ENCODE peak calls at places on chromosomes 5 and 9, in five cellular contexts. One of them, this sample, is unnamed. For H3K4me1, the result is how much of the 10 kb centered on the place peaks cover.

GRCh38 chr5:90645024-90645610 is 86.5 kb downstream of the ADGRV1 start:
- DNase-seq in A549: peak
- DNase-seq in tibial artery: no peak
- DNase-seq in ovary: no peak
- DNase-seq in CD4-positive, alpha-beta memory T cell: no peak
- DNase-seq in this sample: no peak

GRCh38 chr5:2891781-2892180 is 140.3 kb upstream of the IRX2 start:
- DNase-seq in A549: no peak
- DNase-seq in tibial artery: peak
- DNase-seq in ovary: no peak
- DNase-seq in CD4-positive, alpha-beta memory T cell: no peak
- DNase-seq in this sample: no peak

GRCh38 chr5:91189480-91190332 is 193.4 kb downstream of the ARRDC3 start:
- DNase-seq in A549: peak
- DNase-seq in tibial artery: no peak
- DNase-seq in ovary: peak
- DNase-seq in CD4-positive, alpha-beta memory T cell: peak
- DNase-seq in this sample: no peak

GRCh38 chr9:108569624-108570023 is 286.2 kb downstream of the ACTL7B start:
- DNase-seq in A549: peak
- DNase-seq in tibial artery: no peak
- DNase-seq in ovary: no peak
- DNase-seq in CD4-positive, alpha-beta memory T cell: no peak
- DNase-seq in this sample: no peak

GRCh38 chr9:122498883-122499288 is 11.7 kb upstream of the OR1J2 start:
- DNase-seq in A549: peak
- DNase-seq in tibial artery: no peak
- DNase-seq in ovary: no peak
- DNase-seq in CD4-positive, alpha-beta memory T cell: peak
- DNase-seq in this sample: no peak

GRCh38 chr9:124342946-124343485 is 72.2 kb downstream of the PSMB7 start:
- DNase-seq in A549: peak
- DNase-seq in tibial artery: peak
- DNase-seq in ovary: peak
- DNase-seq in CD4-positive, alpha-beta memory T cell: no peak
- DNase-seq in this sample: no peak

GRCh38 chr5:11062379-11062778 is 301.3 kb upstream of the DAP start:
- DNase-seq in A549: no peak
- DNase-seq in tibial artery: no peak
- DNase-seq in ovary: no peak
- DNase-seq in CD4-positive, alpha-beta memory T cell: no peak
- DNase-seq in this sample: no peak

GRCh38 chr9:124220551-124221451 is 36.9 kb upstream of the NEK6 start:
- DNase-seq in A549: peak
- DNase-seq in tibial artery: peak
- DNase-seq in ovary: no peak
- DNase-seq in CD4-positive, alpha-beta memory T cell: no peak
- DNase-seq in this sample: no peak

GRCh38 chr9:116987902-116988301 is 300.8 kb downstream of the TRIM32 start:
- DNase-seq in A549: no peak
- DNase-seq in tibial artery: no peak
- DNase-seq in ovary: no peak
- DNase-seq in CD4-positive, alpha-beta memory T cell: no peak
- DNase-seq in this sample: no peak

GRCh38 chr5:115453391-115454095 is 91.0 kb downstream of the FEM1C start:
- DNase-seq in A549: no peak
- DNase-seq in tibial artery: no peak
- DNase-seq in ovary: no peak
- DNase-seq in CD4-positive, alpha-beta memory T cell: no peak
- DNase-seq in this sample: no peak

GRCh38 chr5:154771383-154771901 is 16.3 kb downstream of the LARP1 start:
- DNase-seq in A549: no peak
- DNase-seq in tibial artery: no peak
- DNase-seq in ovary: peak
- DNase-seq in CD4-positive, alpha-beta memory T cell: no peak
- DNase-seq in this sample: no peak

GRCh38 chr5:59698774-59699173 is 194.8 kb downstream of the PDE4D start:
- DNase-seq in A549: no peak
- DNase-seq in tibial artery: no peak
- DNase-seq in ovary: no peak
- DNase-seq in CD4-positive, alpha-beta memory T cell: no peak
- DNase-seq in this sample: no peak

GRCh38 chr9:84357235-84357634 is 16.7 kb upstream of the SLC28A3 start:
- DNase-seq in A549: no peak
- DNase-seq in tibial artery: no peak
- DNase-seq in ovary: no peak
- DNase-seq in CD4-positive, alpha-beta memory T cell: no peak
- DNase-seq in this sample: no peak

GRCh38 chr5:99900302-99900811 is 634.8 kb upstream of the FAM174A start:
- DNase-seq in A549: peak
- DNase-seq in tibial artery: no peak
- DNase-seq in ovary: no peak
- DNase-seq in CD4-positive, alpha-beta memory T cell: no peak
- DNase-seq in this sample: no peak

GRCh38 chr9:16645970-16646369 is 224.5 kb downstream of the BNC2 start:
- DNase-seq in A549: no peak
- DNase-seq in tibial artery: no peak
- DNase-seq in ovary: no peak
- DNase-seq in CD4-positive, alpha-beta memory T cell: no peak
- DNase-seq in this sample: no peak

GRCh38 chr5:174900176-174900692 is 175.9 kb downstream of the MSX2 start:
- DNase-seq in A549: no peak
- DNase-seq in tibial artery: no peak
- DNase-seq in ovary: no peak
- DNase-seq in CD4-positive, alpha-beta memory T cell: no peak
- DNase-seq in this sample: no peak

DNA sequence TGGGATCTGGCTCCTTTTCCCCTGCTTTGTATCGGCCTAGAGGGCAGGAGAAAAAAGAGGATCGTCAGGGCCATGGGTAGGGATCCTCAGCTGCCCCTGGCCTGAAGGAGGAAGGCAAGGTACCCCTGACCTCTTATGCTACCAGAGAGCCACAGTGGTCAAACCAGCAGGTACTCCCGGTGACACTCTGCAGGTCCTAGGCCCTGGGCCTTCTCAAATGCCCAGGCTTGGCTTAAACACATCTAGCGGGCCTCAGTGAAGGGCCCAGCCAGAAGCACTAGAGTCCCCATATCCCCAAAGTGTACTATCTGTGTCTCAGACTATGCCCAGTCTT is 3.5 kb downstream of the IRF1 start:
- DNase-seq in A549: no peak
- DNase-seq in tibial artery: peak
- DNase-seq in ovary: peak
- DNase-seq in CD4-positive, alpha-beta memory T cell: no peak
- DNase-seq in this sample: no peak
- H3K4me3 ChIP-seq in A549: no peak
- H3K4me3 ChIP-seq in tibial artery: no peak
- H3K4me3 ChIP-seq in ovary: no peak
- H3K4me3 ChIP-seq in CD4-positive, alpha-beta memory T cell: peak
- H3K4me3 ChIP-seq in this sample: peak

GRCh38 chr9:69609156-69609555 is 63.0 kb downstream of the APBA1 start:
- DNase-seq in A549: no peak
- DNase-seq in tibial artery: no peak
- DNase-seq in ovary: no peak
- DNase-seq in CD4-positive, alpha-beta memory T cell: no peak
- DNase-seq in this sample: no peak
- H3K27ac ChIP-seq in A549: no peak
- H3K27ac ChIP-seq in tibial artery: no peak
- H3K27ac ChIP-seq in ovary: no peak
- H3K27ac ChIP-seq in CD4-positive, alpha-beta memory T cell: no peak
- H3K27ac ChIP-seq in this sample: no peak

GRCh38 chr5:157390179-157390923 is 69.7 kb upstream of the NIPAL4 start:
- DNase-seq in A549: peak
- DNase-seq in tibial artery: no peak
- DNase-seq in ovary: no peak
- DNase-seq in CD4-positive, alpha-beta memory T cell: peak
- DNase-seq in this sample: peak

GRCh38 chr5:157387683-157388093 is 72.3 kb upstream of the NIPAL4 start:
- DNase-seq in A549: peak
- DNase-seq in tibial artery: no peak
- DNase-seq in ovary: peak
- DNase-seq in CD4-positive, alpha-beta memory T cell: no peak
- DNase-seq in this sample: no peak

GRCh38 chr5:157389103-157389502 is 70.9 kb upstream of the NIPAL4 start:
- DNase-seq in A549: no peak
- DNase-seq in tibial artery: no peak
- DNase-seq in ovary: no peak
- DNase-seq in CD4-positive, alpha-beta memory T cell: no peak
- DNase-seq in this sample: no peak

GRCh38 chr5:157387164-157387563 is 72.8 kb upstream of the NIPAL4 start:
- DNase-seq in A549: no peak
- DNase-seq in tibial artery: no peak
- DNase-seq in ovary: no peak
- DNase-seq in CD4-positive, alpha-beta memory T cell: no peak
- DNase-seq in this sample: no peak

GRCh38 chr5:157388148-157388547 is 71.9 kb upstream of the NIPAL4 start:
- DNase-seq in A549: no peak
- DNase-seq in tibial artery: no peak
- DNase-seq in ovary: no peak
- DNase-seq in CD4-positive, alpha-beta memory T cell: no peak
- DNase-seq in this sample: no peak
- H3K4me1 ChIP-seq in A549: half or more
- H3K4me1 ChIP-seq in tibial artery: under half
- H3K4me1 ChIP-seq in ovary: under half
- H3K4me1 ChIP-seq in CD4-positive, alpha-beta memory T cell: under half
- H3K4me1 ChIP-seq in this sample: under half

GRCh38 chr5:88868453-88869068 is 14.4 kb downstream of the MEF2C start:
- DNase-seq in A549: no peak
- DNase-seq in tibial artery: no peak
- DNase-seq in ovary: no peak
- DNase-seq in CD4-positive, alpha-beta memory T cell: no peak
- DNase-seq in this sample: no peak
- H3K4me3 ChIP-seq in A549: no peak
- H3K4me3 ChIP-seq in tibial artery: no peak
- H3K4me3 ChIP-seq in ovary: no peak
- H3K4me3 ChIP-seq in CD4-positive, alpha-beta memory T cell: no peak
- H3K4me3 ChIP-seq in this sample: no peak

DNA sequence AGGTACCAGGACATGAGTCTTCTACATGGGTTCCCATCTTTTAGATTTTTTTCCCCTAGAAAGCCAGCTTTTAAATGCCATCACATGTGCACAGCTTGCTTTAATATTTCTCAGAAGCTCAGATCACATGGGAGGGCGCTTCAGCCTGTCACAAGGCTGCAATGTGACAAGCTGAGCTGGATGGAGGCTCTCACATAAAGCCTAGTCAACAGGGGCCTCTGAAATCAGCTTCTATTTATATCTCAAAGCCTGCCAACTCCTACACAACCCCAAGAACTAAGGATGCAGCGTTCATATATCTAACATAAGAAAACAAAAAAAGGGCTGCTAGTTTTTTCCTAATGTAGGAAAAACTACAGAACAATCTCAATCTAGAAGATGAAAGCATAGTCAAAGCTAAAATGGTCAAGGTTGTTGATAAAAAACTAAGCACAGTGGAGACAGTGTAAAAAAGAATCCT is 2.3 kb downstream of the ZFAND5 start:
- DNase-seq in A549: peak
- DNase-seq in tibial artery: peak
- DNase-seq in ovary: peak
- DNase-seq in CD4-positive, alpha-beta memory T cell: peak
- DNase-seq in this sample: peak
- H3K27ac ChIP-seq in A549: peak
- H3K27ac ChIP-seq in tibial artery: peak
- H3K27ac ChIP-seq in ovary: peak
- H3K27ac ChIP-seq in CD4-positive, alpha-beta memory T cell: peak
- H3K27ac ChIP-seq in this sample: peak

DNA sequence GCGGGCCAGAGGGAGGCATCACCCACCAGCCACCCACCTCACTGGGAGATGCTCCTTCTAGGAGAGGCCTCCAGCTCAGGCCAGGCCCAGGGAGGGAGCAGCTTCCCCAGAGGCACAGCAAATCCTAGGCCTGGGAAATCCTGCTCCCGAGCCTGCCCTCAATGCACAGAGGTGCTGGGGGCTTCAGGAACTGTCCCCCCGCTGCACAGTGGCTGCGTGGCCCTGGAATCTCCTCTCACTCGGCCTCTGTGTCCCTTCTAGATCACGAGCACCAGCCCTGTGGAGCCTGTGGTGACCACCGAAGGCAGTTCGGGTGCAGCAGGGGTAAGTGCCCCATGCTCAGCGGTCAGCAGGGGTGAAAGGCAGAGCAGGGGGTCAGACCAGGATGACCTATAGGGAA is 36.4 kb upstream of the SUSD3 start:
- DNase-seq in A549: no peak
- DNase-seq in tibial artery: no peak
- DNase-seq in ovary: no peak
- DNase-seq in CD4-positive, alpha-beta memory T cell: no peak
- DNase-seq in this sample: no peak
- H3K4me1 ChIP-seq in A549: under half
- H3K4me1 ChIP-seq in tibial artery: under half
- H3K4me1 ChIP-seq in ovary: under half
- H3K4me1 ChIP-seq in CD4-positive, alpha-beta memory T cell: half or more
- H3K4me1 ChIP-seq in this sample: half or more

GRCh38 chr5:42953061-42953460 is 87.1 kb downstream of the ANXA2R start:
- DNase-seq in A549: no peak
- DNase-seq in tibial artery: no peak
- DNase-seq in ovary: no peak
- DNase-seq in CD4-positive, alpha-beta memory T cell: no peak
- DNase-seq in this sample: no peak
- H3K4me3 ChIP-seq in A549: no peak
- H3K4me3 ChIP-seq in tibial artery: no peak
- H3K4me3 ChIP-seq in ovary: no peak
- H3K4me3 ChIP-seq in CD4-positive, alpha-beta memory T cell: no peak
- H3K4me3 ChIP-seq in this sample: no peak

DNA sequence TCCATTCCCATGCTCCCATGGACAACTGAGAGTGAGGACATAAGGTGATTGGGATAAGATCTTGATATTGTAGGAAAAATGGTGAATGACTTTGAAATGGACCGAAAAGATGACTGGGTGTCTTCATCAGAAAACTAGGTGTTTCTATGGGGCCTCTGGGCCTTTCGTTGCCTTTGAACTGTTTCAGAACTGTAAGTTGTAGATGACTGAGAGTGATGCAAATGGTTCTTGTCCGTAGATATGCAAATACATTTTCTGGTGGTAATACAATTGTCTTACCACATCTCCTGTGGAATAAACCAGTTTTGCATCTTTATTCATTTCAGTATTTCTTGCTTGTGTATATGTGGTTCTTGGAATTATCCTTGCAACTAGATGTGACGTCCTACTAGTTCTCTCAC is 16.0 kb upstream of the TEX48 start:
- DNase-seq in A549: no peak
- DNase-seq in tibial artery: no peak
- DNase-seq in ovary: no peak
- DNase-seq in CD4-positive, alpha-beta memory T cell: no peak
- DNase-seq in this sample: no peak
- H3K27ac ChIP-seq in A549: no peak
- H3K27ac ChIP-seq in tibial artery: no peak
- H3K27ac ChIP-seq in ovary: no peak
- H3K27ac ChIP-seq in CD4-positive, alpha-beta memory T cell: no peak
- H3K27ac ChIP-seq in this sample: no peak

This sample was measured in CD8-positive, alpha-beta memory T cell.